ENCODE peak calls at places on chromosomes 12 and 14, in seven cellular contexts. P, Y, C, F, A, J and Q are unnamed samples.

GRCh38 chr12:98821849-98822248 is 176.8 kb downstream of the APAF1 start:
- DNase-seq in P (no peak), Y (no peak), C (no peak), F (no peak), A (no peak), J (no peak), Q (peak; percentile 38)

GRCh38 chr12:53231859-53232640 is at the start of gene RARG:
- DNase-seq in P (peak; percentile 42), Y (no peak), C (no peak), F (peak; percentile 93), A (no peak), J (no peak), Q (peak; percentile 94)

GRCh38 chr12:43482311-43483085 is 69.5 kb downstream of the ADAMTS20 start:
- DNase-seq in P (no peak), Y (no peak), C (no peak), F (no peak), A (no peak), J (no peak), Q (no peak)

GRCh38 chr12:49980501-49981158 is 7.9 kb downstream of the AQP6 start:
- DNase-seq in P (peak; percentile 40), Y (peak; percentile 51), C (no peak), F (peak; percentile 30), A (no peak), J (no peak), Q (no peak)

GRCh38 chr14:96100171-96101064 is 61.3 kb downstream of the C14orf132 start:
- DNase-seq in P (peak; percentile 75), Y (peak; percentile 60), C (peak; percentile 73), F (peak; percentile 81), A (peak; percentile 15), J (peak; percentile 66), Q (peak; percentile 87)

GRCh38 chr12:74317078-74317581 is 220.5 kb upstream of the ATXN7L3B start:
- DNase-seq in P (peak; percentile 55), Y (no peak), C (no peak), F (no peak), A (no peak), J (no peak), Q (peak; percentile 24)

GRCh38 chr12:13028825-13029570 is 15.2 kb upstream of the FAM234B start:
- DNase-seq in P (peak; percentile 30), Y (no peak), C (no peak), F (no peak), A (no peak), J (no peak), Q (no peak)

GRCh38 chr12:102954143-102954542 is 3.3 kb upstream of the ASCL1 start:
- DNase-seq in P (no peak), Y (no peak), C (no peak), F (no peak), A (no peak), J (no peak), Q (no peak)

GRCh38 chr12:51262758-51263177 is 7.4 kb downstream of the SMAGP start:
- DNase-seq in P (peak; percentile 64), Y (no peak), C (peak; percentile 84), F (no peak), A (no peak), J (no peak), Q (no peak)

GRCh38 chr12:105485321-105485910 is 154.9 kb downstream of the C12orf75 start:
- DNase-seq in P (no peak), Y (no peak), C (no peak), F (no peak), A (no peak), J (no peak), Q (no peak)

GRCh38 chr12:57454566-57455373 is at the start of gene INHBE:
- DNase-seq in P (peak; percentile 90), Y (peak; percentile 92), C (no peak), F (no peak), A (no peak), J (peak; percentile 84), Q (no peak)

GRCh38 chr14:50116986-50117385 is 614 bp upstream of the VCPKMT start:
- DNase-seq in P (no peak), Y (no peak), C (no peak), F (no peak), A (no peak), J (no peak), Q (no peak)

GRCh38 chr12:3661028-3661427 is 91.9 kb downstream of the CRACR2A start:
- DNase-seq in P (no peak), Y (peak; percentile 5), C (peak; percentile 36), F (no peak), A (no peak), J (no peak), Q (no peak)

GRCh38 chr12:2957816-2958431 is 1.3 kb upstream of the TEAD4 start:
- DNase-seq in P (peak; percentile 10), Y (no peak), C (no peak), F (no peak), A (no peak), J (no peak), Q (no peak)

GRCh38 chr12:54658306-54659264 is 10.4 kb upstream of the DCD start:
- DNase-seq in P (peak; percentile 68), Y (peak; percentile 30), C (peak; percentile 60), F (peak; percentile 38), A (no peak), J (peak; percentile 53), Q (peak; percentile 71)

GRCh38 chr14:99728981-99729451 is 44.9 kb downstream of the CYP46A1 start:
- DNase-seq in P (no peak), Y (no peak), C (no peak), F (no peak), A (no peak), J (no peak), Q (no peak)

GRCh38 chr14:63295991-63296630 is 22.6 kb downstream of the GPHB5 start:
- DNase-seq in P (no peak), Y (no peak), C (no peak), F (no peak), A (no peak), J (no peak), Q (no peak)
- TF ChIP-seq JUND in P (no peak), Y (no peak), C (no peak), F (no peak), A (no peak), J (no peak), Q (no peak)

GRCh38 chr12:65494537-65494936 is 216.1 kb downstream of the MSRB3 start:
- DNase-seq in P (no peak), Y (peak; percentile 22), C (peak; percentile 85), F (no peak), A (no peak), J (no peak), Q (no peak)

GRCh38 chr12:65492997-65493892 is 214.8 kb downstream of the MSRB3 start:
- DNase-seq in P (no peak), Y (no peak), C (no peak), F (no peak), A (no peak), J (no peak), Q (no peak)

GRCh38 chr12:65495233-65495632 is 216.8 kb downstream of the MSRB3 start:
- DNase-seq in P (no peak), Y (peak; percentile 7), C (peak; percentile 88), F (no peak), A (no peak), J (no peak), Q (no peak)

GRCh38 chr12:65496617-65497016 is 218.1 kb downstream of the MSRB3 start:
- DNase-seq in P (no peak), Y (no peak), C (no peak), F (no peak), A (no peak), J (no peak), Q (no peak)

GRCh38 chr12:65493893-65494205 is 215.4 kb downstream of the MSRB3 start:
- DNase-seq in P (no peak), Y (no peak), C (no peak), F (no peak), A (no peak), J (no peak), Q (no peak)
- TF ChIP-seq JUND in P (no peak), Y (no peak), C (no peak), F (no peak), A (no peak), J (no peak), Q (no peak)

GRCh38 chr12:117421068-117421771 is 59.8 kb upstream of the NOS1 start:
- DNase-seq in P (no peak), Y (no peak), C (no peak), F (no peak), A (no peak), J (no peak), Q (no peak)
- TF ChIP-seq JUND in P (no peak), Y (no peak), C (no peak), F (no peak), A (no peak), J (no peak), Q (no peak)

DNA sequence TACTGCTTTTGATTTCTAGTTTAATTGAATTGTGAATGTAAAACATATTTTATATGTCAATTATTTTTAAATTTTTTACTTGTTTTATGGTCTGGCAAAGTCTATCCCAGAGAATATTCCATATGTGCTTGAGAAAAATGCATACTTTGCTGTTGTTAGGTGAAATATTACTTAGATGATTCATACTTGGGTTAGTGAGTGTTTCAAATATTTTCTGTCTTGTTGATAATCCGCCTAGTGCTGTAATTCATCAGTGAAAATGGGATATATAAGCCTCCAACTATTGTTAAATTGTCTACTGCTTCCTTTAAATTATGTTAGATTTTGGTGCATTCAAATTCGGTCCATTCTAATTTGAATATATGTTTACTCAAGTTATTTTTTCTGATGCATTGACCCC is 395.5 kb downstream of the LRFN5 start:
- DNase-seq in P (no peak), Y (no peak), C (no peak), F (no peak), A (no peak), J (no peak), Q (no peak)
- TF ChIP-seq JUND in P (no peak), Y (no peak), C (no peak), F (no peak), A (no peak), J (no peak), Q (no peak)